ENCODE peak calls at places on chromosomes 2 and 18, in six cellular contexts. M is GM12878, B is GM23248, C is hepatocyte, K is astrocyte, U is PC-3. G is an unnamed sample.

GRCh38 chr18:31819106-31819924 is 58.6 kb upstream of the SLC25A52 start:
- DNase-seq in B (peak), M (no peak), U (peak), C (peak), K (peak), G (peak)

GRCh38 chr18:76379226-76380126 is 115.6 kb downstream of the ZNF516 start:
- DNase-seq in B (no peak), K (no peak), C (no peak), M (no peak), U (no peak), G (no peak)

GRCh38 chr18:25055076-25055475 is 296.9 kb downstream of the ZNF521 start:
- DNase-seq in M (no peak), U (peak), K (peak), B (peak), C (no peak), G (no peak)

GRCh38 chr2:201279079-201279478 is 18.7 kb downstream of the CASP8 start:
- DNase-seq in K (no peak), C (no peak), M (no peak), U (no peak), B (no peak), G (no peak)

GRCh38 chr18:26722582-26722931 is 142.9 kb downstream of the AQP4 start:
- DNase-seq in C (no peak), K (no peak), M (no peak), B (no peak), U (no peak), G (no peak)

GRCh38 chr18:45672637-45673036 is 51.3 kb upstream of the SLC14A1 start:
- DNase-seq in M (no peak), C (no peak), U (no peak), K (no peak), B (no peak), G (no peak)

GRCh38 chr18:26456070-26456491 is 92.3 kb downstream of the KCTD1 start:
- DNase-seq in U (peak), M (no peak), C (no peak), K (no peak), B (no peak), G (no peak)

GRCh38 chr18:37471619-37472018 is 94.0 kb downstream of the CELF4 start:
- DNase-seq in C (no peak), K (no peak), M (no peak), U (no peak), B (no peak), G (peak)

GRCh38 chr2:58072102-58072501 is 25.5 kb downstream of the VRK2 start:
- DNase-seq in C (no peak), M (no peak), K (no peak), U (no peak), B (no peak), G (no peak)

GRCh38 chr2:54999182-54999581 is 51.1 kb downstream of the RTN4 start:
- DNase-seq in B (peak), U (peak), K (peak), C (no peak), M (no peak), G (peak)

GRCh38 chr2:203394519-203395227 is 66.5 kb downstream of the ABI2 start:
- DNase-seq in B (no peak), U (no peak), M (no peak), C (no peak), K (no peak), G (peak)

GRCh38 chr2:10839813-10840212 is 27.2 kb upstream of the PDIA6 start:
- DNase-seq in M (no peak), U (peak), C (peak), K (no peak), B (peak), G (peak)

GRCh38 chr18:42030586-42031182 is 75.7 kb downstream of the PIK3C3 start:
- DNase-seq in K (peak), B (peak), C (peak), M (no peak), U (peak), G (peak)

GRCh38 chr2:235541016-235541415 is 47.2 kb downstream of the AGAP1 start:
- DNase-seq in B (no peak), M (no peak), K (no peak), C (no peak), U (no peak), G (no peak)

GRCh38 chr18:21557607-21558253 is 42.8 kb downstream of the ESCO1 start:
- DNase-seq in K (no peak), C (no peak), M (no peak), B (no peak), U (no peak), G (no peak)

GRCh38 chr2:136495636-136496035 is 269.7 kb upstream of the THSD7B start:
- DNase-seq in K (no peak), B (no peak), M (peak), C (no peak), U (no peak), G (no peak)

GRCh38 chr18:74963820-74964446 is 245.0 kb downstream of the PTGR3 start:
- DNase-seq in M (no peak), K (peak), C (peak), U (peak), B (peak), G (peak)

GRCh38 chr2:20509301-20509765 is 62.5 kb downstream of the RHOB start:
- DNase-seq in U (no peak), B (no peak), K (no peak), M (no peak), C (no peak), G (no peak)

GRCh38 chr2:182980115-182980514 is 58.1 kb downstream of the NCKAP1 start:
- DNase-seq in M (no peak), B (peak), K (peak), C (peak), U (peak), G (peak)

GRCh38 chr2:181798022-181798421 is 93.5 kb upstream of the ITPRID2 start:
- DNase-seq in B (no peak), C (no peak), M (no peak), U (no peak), K (no peak), G (no peak)

GRCh38 chr2:216857131-216857550 is 2.7 kb downstream of the TNP1 start:
- DNase-seq in M (no peak), K (peak), U (peak), B (peak), C (peak), G (no peak)

GRCh38 chr2:182186132-182186735 is 200.6 kb downstream of the PPP1R1C start:
- DNase-seq in C (peak), K (no peak), B (peak), U (peak), M (no peak), G (peak)

GRCh38 chr18:35949090-35949489 is 23.4 kb upstream of the RMP24 start:
- DNase-seq in U (no peak), B (no peak), C (no peak), K (no peak), M (no peak), G (peak)

GRCh38 chr18:58975296-58975695 is 110.6 kb downstream of the ZNF532 start:
- DNase-seq in U (no peak), M (no peak), K (no peak), B (no peak), C (no peak), G (no peak)

GRCh38 chr18:46755315-46756171 is 1.3 kb downstream of the ST8SIA5 start:
- DNase-seq in M (no peak), K (no peak), B (no peak), U (no peak), C (no peak), G (peak)

GRCh38 chr2:156156580-156156979 is 175.9 kb downstream of the NR4A2 start:
- DNase-seq in U (no peak), C (no peak), M (no peak), B (peak), K (no peak), G (no peak)

GRCh38 chr2:70904371-70905216 is 31.1 kb upstream of the ATP6V1B1 start:
- DNase-seq in C (no peak), M (no peak), U (no peak), B (no peak), K (no peak), G (no peak)

GRCh38 chr2:70906439-70907018 is 29.2 kb upstream of the ATP6V1B1 start:
- DNase-seq in K (no peak), C (peak), M (no peak), B (no peak), U (no peak), G (no peak)

GRCh38 chr2:70903641-70904340 is 31.9 kb upstream of the ATP6V1B1 start:
- DNase-seq in U (no peak), B (no peak), M (no peak), K (no peak), C (no peak), G (no peak)

GRCh38 chr2:70906022-70906421 is 29.7 kb upstream of the ATP6V1B1 start:
- DNase-seq in B (no peak), U (no peak), M (no peak), K (no peak), C (no peak), G (no peak)

GRCh38 chr2:70905443-70905842 is 30.3 kb upstream of the ATP6V1B1 start:
- DNase-seq in K (no peak), M (no peak), B (no peak), C (no peak), U (no peak), G (no peak)
- TF ChIP-seq EZH2 in K (no peak), M (no peak), B (no peak), C (no peak), U (no peak), G (no peak)

GRCh38 chr2:85129861-85130260 is 3.3 kb upstream of the TCF7L1 start:
- DNase-seq in M (no peak), U (no peak), C (no peak), K (no peak), B (no peak), G (no peak)

GRCh38 chr2:85131116-85131515 is 2.1 kb upstream of the TCF7L1 start:
- DNase-seq in U (peak), K (no peak), C (peak), M (no peak), B (peak), G (peak)

GRCh38 chr2:85132834-85133637 is at the start of gene TCF7L1:
- DNase-seq in K (peak), C (peak), M (no peak), B (peak), U (peak), G (peak)

GRCh38 chr2:85132392-85132791 is 800 bp upstream of the TCF7L1 start:
- DNase-seq in M (no peak), B (peak), C (no peak), U (peak), K (peak), G (no peak)

GRCh38 chr2:85130407-85130806 is 2.8 kb upstream of the TCF7L1 start:
- DNase-seq in B (no peak), U (no peak), C (no peak), M (no peak), K (no peak), G (no peak)
- TF ChIP-seq EZH2 in B (no peak), U (no peak), C (no peak), M (no peak), K (no peak), G (no peak)

DNA sequence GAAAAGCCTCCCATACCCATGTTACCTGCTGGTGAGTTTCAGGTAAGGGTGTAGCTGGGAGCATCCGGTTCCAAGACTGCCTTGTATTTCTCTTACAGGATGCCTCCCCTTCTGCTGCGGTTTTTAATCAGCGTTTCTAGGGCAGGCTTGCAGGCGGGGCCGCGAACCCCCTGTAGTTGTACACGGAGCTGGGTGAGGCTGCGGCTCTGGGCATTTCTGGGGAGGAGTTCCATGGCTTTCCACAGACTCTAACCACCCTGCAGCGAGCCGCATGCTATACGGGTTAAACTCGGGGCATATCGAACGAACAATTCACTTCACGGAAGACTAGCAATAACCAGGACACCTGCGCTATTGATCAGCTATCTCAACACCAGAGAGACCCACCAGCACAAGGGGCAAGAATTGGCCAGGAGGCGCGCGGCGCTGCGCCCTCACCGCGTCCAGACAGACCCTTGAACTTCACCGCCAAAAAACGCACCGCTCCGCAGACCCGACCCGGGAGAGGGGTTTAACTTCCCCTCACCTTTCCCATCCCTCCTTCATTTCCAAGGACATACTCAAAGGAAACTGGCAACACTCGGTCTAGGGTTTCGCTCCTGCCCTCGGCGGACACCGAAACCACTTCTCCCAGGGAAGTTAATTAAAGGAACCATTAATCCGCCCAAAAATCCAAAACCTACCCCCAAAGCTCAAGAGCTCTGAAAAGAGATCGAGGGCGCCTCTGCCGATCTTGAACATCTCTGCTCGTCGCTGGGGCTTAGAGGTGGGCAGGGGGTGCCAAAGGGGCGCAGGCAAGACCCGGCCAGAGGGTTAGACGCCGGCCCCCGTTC is 909 bp downstream of the TGFA start:
- DNase-seq in K (no peak), B (peak), M (no peak), C (no peak), U (peak), G (peak)
- TF ChIP-seq EZH2 in K (peak), B (no peak), M (no peak), C (no peak), U (no peak), G (peak)

GRCh38 chr2:73174941-73175662 is 27.3 kb upstream of the NOTO start:
- DNase-seq in U (no peak), C (no peak), K (no peak), B (no peak), M (no peak), G (no peak)

GRCh38 chr2:73177645-73178255 is 24.6 kb upstream of the NOTO start:
- DNase-seq in U (no peak), B (peak), M (no peak), K (no peak), C (no peak), G (no peak)

GRCh38 chr2:73176881-73177644 is 25.3 kb upstream of the NOTO start:
- DNase-seq in M (no peak), B (peak), K (peak), C (peak), U (peak), G (peak)

GRCh38 chr2:73175663-73176204 is 26.6 kb upstream of the NOTO start:
- DNase-seq in U (peak), M (no peak), B (peak), K (peak), C (peak), G (peak)

DNA sequence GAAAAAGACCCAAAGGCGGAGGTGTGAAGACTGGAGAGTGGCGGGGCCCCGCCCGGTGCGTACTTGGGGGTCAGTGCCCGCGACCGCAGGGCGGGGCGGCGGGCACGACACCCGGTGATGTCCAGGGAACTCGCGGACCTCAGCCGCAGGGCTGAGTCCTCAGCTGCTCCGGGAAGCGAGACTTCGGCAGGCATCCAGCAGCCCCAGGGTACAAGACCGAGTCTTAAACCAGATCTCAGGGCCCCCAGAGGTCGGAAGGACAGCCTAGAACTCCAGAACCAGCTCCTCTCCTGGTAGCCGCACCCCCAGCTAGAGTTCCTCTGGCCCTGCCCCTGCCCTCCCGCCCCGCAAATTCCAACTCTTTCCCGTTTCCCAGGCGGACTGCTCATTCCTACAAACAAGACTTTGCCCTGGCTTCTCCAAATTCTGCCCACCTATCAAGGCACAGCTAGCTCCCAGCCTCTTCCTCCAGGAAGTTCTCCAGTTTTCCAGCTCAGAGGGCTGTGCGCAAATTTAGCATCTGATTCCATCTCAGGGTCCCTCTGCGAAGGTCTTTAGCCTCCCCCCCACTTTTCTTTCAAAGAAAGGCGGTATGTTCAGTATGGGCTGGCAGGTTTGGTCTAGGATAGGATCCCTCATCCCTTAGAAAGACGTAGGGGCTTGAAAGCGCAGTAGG is 26.0 kb upstream of the NOTO start:
- DNase-seq in C (peak), M (no peak), U (no peak), B (peak), K (no peak), G (peak)
- TF ChIP-seq EZH2 in C (no peak), M (no peak), U (no peak), B (no peak), K (no peak), G (no peak)

GRCh38 chr2:134583997-134584520 is 134.7 kb downstream of the TMEM163 start:
- DNase-seq in C (no peak), K (no peak), U (no peak), M (no peak), B (no peak), G (no peak)

GRCh38 chr2:134592380-134592779 is 126.4 kb downstream of the TMEM163 start:
- DNase-seq in M (no peak), C (no peak), B (no peak), U (no peak), K (no peak), G (no peak)

GRCh38 chr2:134586289-134586980 is 132.4 kb downstream of the TMEM163 start:
- DNase-seq in U (no peak), M (no peak), B (no peak), K (no peak), C (no peak), G (no peak)

GRCh38 chr2:134590679-134591078 is 128.1 kb downstream of the TMEM163 start:
- DNase-seq in M (no peak), K (no peak), B (no peak), C (no peak), U (no peak), G (no peak)

DNA sequence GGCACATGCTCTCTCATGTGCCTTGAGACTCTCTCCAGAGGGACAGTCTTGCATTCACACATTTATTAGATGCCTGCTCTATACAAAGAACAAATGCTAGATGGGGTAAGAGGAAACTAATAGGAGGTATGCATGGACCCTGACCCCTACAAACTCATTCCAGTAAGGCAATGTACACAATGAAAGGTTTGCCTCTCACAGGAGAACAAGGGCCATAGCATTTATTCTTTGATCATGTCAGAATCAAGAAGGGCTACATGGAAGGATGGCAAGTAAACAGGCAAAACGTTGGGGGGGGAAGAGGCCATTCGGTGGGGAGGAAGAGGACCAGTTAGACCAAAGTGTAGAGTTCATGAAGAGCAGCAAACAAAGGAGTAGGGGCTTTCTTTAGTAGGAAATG is 130.2 kb downstream of the TMEM163 start:
- DNase-seq in K (no peak), M (no peak), U (no peak), B (no peak), C (no peak), G (no peak)
- TF ChIP-seq EZH2 in K (no peak), M (no peak), U (no peak), B (no peak), C (no peak), G (no peak)

GRCh38 chr2:39666489-39667141 is 898 bp downstream of the TMEM178A start:
- DNase-seq in M (no peak), K (no peak), C (no peak), U (no peak), B (peak), G (peak)
- TF ChIP-seq EZH2 in M (no peak), K (peak), C (peak), U (no peak), B (peak), G (peak)

DNA sequence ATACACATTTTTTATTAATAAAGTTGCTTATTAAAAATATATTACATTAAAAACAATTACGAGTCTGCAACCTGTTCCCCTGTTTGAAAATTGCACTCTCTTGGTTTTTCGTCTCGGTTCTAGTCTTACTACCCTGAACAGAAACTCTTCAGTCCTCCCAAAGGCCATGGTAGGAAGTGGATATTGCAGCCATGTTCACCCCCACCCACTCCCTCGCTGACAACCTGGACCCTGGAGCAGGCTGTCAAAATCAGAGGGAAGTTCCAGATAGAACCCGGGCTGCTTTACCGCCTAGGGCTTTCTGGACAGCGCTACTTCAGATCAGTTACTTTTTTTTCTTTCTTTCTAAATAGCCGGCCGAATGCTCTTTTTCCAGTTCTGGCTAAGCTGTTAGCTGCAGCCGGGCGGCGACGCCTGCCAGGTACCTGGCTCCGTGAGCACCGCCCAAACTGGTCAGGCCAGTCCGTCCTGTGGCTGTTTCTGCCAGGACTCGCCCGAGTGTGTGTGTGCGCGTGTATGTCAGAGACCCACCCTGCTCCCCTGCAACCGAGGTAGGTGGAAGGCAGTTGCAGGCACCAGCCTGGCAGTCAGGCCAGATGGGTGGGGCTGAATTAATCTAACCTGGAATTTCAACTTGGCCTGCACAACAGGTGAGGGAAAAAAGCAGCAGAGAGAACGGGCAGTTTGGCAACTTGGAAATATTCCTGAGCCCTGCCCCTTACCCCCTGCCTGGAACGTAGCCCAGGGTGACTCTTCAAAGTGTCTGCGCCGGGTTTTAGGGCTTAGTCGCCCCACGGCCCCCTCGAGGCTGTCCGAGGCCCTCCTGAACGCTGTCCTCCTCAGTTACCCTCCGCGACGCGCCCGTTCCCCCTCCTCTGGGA is 1.1 kb upstream of the TET3 start:
- DNase-seq in U (peak), B (no peak), M (no peak), K (no peak), C (peak), G (no peak)
- TF ChIP-seq EZH2 in U (no peak), B (no peak), M (no peak), K (no peak), C (no peak), G (no peak)

G was measured in A673.